ENCODE peak calls at places on chromosomes 6 and 20, in seven cellular contexts. F is HL-60, H is uterus, M is brain microvascular endothelial cell, L is heart left ventricle, U is aorta, V is ascending aorta. A is an unnamed sample.

GRCh38 chr6:15547379-15547778 is 115.4 kb downstream of the DTNBP1 start:
- DNase-seq in U (no peak), L (no peak), H (no peak), V (no peak), M (no peak), F (no peak), A (no peak)

GRCh38 chr6:28544211-28544610 is 18.5 kb downstream of the GPX5 start:
- DNase-seq in M (no peak), U (no peak), H (no peak), V (no peak), F (no peak), L (no peak), A (no peak)

GRCh38 chr6:138503881-138504680 is 4.8 kb upstream of the NHSL1 start:
- DNase-seq in U (no peak), V (no peak), M (no peak), L (no peak), F (peak), H (no peak), A (no peak)

GRCh38 chr6:77463308-77463880 is at the start of gene HTR1B:
- DNase-seq in L (no peak), U (peak), M (no peak), V (no peak), F (peak), H (no peak), A (no peak)

GRCh38 chr6:41548098-41548840 is 2.1 kb downstream of the FOXP4 start:
- DNase-seq in F (peak), U (no peak), V (no peak), L (no peak), H (no peak), M (no peak), A (no peak)

GRCh38 chr6:104305206-104305605 is 554.5 kb downstream of the HACE1 start:
- DNase-seq in V (no peak), F (no peak), M (no peak), L (no peak), U (no peak), H (no peak), A (no peak)

GRCh38 chr20:51797357-51798025 is 4.8 kb downstream of the SALL4 start:
- DNase-seq in U (no peak), F (no peak), M (peak), H (no peak), V (no peak), L (no peak), A (no peak)

GRCh38 chr6:134331255-134331654 is 13.3 kb upstream of the SGK1 start:
- DNase-seq in F (no peak), L (no peak), M (no peak), H (no peak), V (no peak), U (no peak), A (no peak)

GRCh38 chr6:128139519-128139918 is 238.7 kb upstream of the THEMIS start:
- DNase-seq in U (no peak), V (no peak), M (peak), H (no peak), F (no peak), L (no peak), A (no peak)

GRCh38 chr20:6142348-6142993 is 19.6 kb upstream of the FERMT1 start:
- DNase-seq in H (peak), F (peak), V (no peak), U (no peak), L (no peak), M (peak), A (no peak)

GRCh38 chr20:57652865-57653545 is 32.8 kb upstream of the ZBP1 start:
- DNase-seq in V (no peak), U (no peak), H (peak), L (peak), F (no peak), M (no peak), A (no peak)

GRCh38 chr6:137106183-137106582 is 61.4 kb upstream of the IL20RA start:
- DNase-seq in U (no peak), M (no peak), F (no peak), V (no peak), L (no peak), H (no peak), A (no peak)

GRCh38 chr20:64035933-64036345 is at the start of gene C20orf204:
- DNase-seq in L (no peak), F (no peak), H (no peak), U (no peak), M (no peak), V (no peak), A (no peak)

GRCh38 chr6:148700713-148701392 is 46.0 kb upstream of the UST start:
- DNase-seq in U (no peak), M (peak), L (no peak), H (no peak), F (no peak), V (no peak), A (no peak)

GRCh38 chr6:29602564-29603361 is 17.8 kb downstream of the OR2H2 start:
- DNase-seq in L (no peak), F (no peak), H (no peak), U (no peak), V (no peak), M (peak), A (no peak)

GRCh38 chr20:56848561-56848960 is 219.5 kb downstream of the TFAP2C start:
- DNase-seq in M (no peak), L (no peak), V (no peak), H (no peak), U (no peak), F (no peak), A (no peak)

GRCh38 chr20:48618631-48619030 is 209.2 kb downstream of the PREX1 start:
- DNase-seq in H (no peak), V (no peak), M (no peak), L (no peak), U (no peak), F (no peak), A (no peak)

GRCh38 chr6:111618407-111618806 is 12.7 kb upstream of the TRAF3IP2 start:
- DNase-seq in V (no peak), U (no peak), H (no peak), M (no peak), F (no peak), L (no peak), A (no peak)

GRCh38 chr20:3192226-3193015 is 12.1 kb downstream of the DDRGK1 start:
- DNase-seq in M (no peak), V (no peak), F (no peak), U (no peak), H (no peak), L (no peak), A (no peak)

GRCh38 chr6:133380723-133381122 is 139.6 kb downstream of the EYA4 start:
- DNase-seq in H (no peak), F (no peak), V (no peak), L (no peak), M (no peak), U (no peak), A (no peak)

GRCh38 chr6:35471836-35472345 is 3.7 kb downstream of the RPL10A start:
- DNase-seq in M (no peak), V (no peak), L (no peak), F (no peak), U (no peak), H (no peak), A (no peak)

GRCh38 chr6:159577564-159577963 is 115.5 kb downstream of the SOD2 start:
- DNase-seq in U (no peak), V (no peak), L (no peak), F (no peak), M (no peak), H (no peak), A (peak)

GRCh38 chr6:156840136-156840535 is 63.0 kb downstream of the ARID1B start:
- DNase-seq in H (no peak), M (no peak), U (no peak), F (no peak), L (no peak), V (no peak), A (no peak)

GRCh38 chr6:17385660-17386059 is 7.7 kb upstream of the CAP2 start:
- DNase-seq in M (peak), H (no peak), V (no peak), L (no peak), F (no peak), U (no peak), A (no peak)

GRCh38 chr6:33683051-33683571 is 28.4 kb downstream of the UQCC2 start:
- DNase-seq in L (no peak), F (no peak), M (no peak), V (no peak), U (no peak), H (no peak), A (no peak)

GRCh38 chr20:38723069-38723981 is 961 bp upstream of the SLC32A1 start:
- DNase-seq in L (no peak), F (peak), V (no peak), U (no peak), H (no peak), M (no peak), A (no peak)

GRCh38 chr6:161154796-161155335 is 119.0 kb downstream of the AGPAT4 start:
- DNase-seq in F (no peak), M (no peak), L (no peak), H (no peak), U (no peak), V (no peak), A (no peak)

GRCh38 chr20:8082025-8082424 is 50.0 kb upstream of the PLCB1 start:
- DNase-seq in V (no peak), H (no peak), U (no peak), L (no peak), F (no peak), M (peak), A (no peak)

GRCh38 chr20:57400821-57401564 is 9.8 kb downstream of the RBM38 start:
- DNase-seq in L (no peak), M (no peak), U (no peak), H (no peak), F (no peak), V (no peak), A (no peak)

GRCh38 chr20:10560681-10561080 is 113.1 kb downstream of the JAG1 start:
- DNase-seq in U (no peak), V (no peak), F (no peak), L (no peak), M (no peak), H (no peak), A (no peak)

GRCh38 chr20:63047267-63047666 is 40.5 kb upstream of the BHLHE23 start:
- DNase-seq in M (no peak), L (no peak), F (no peak), U (peak), V (no peak), H (no peak), A (no peak)

GRCh38 chr20:31859998-31860380 is 10.3 kb downstream of the DUSP15 start:
- DNase-seq in M (no peak), U (no peak), H (no peak), F (no peak), V (no peak), L (no peak), A (no peak)

GRCh38 chr6:37516076-37516919 is 16.6 kb upstream of the CCDC167 start:
- DNase-seq in H (no peak), M (no peak), L (peak), V (no peak), U (peak), F (no peak), A (peak)

DNA sequence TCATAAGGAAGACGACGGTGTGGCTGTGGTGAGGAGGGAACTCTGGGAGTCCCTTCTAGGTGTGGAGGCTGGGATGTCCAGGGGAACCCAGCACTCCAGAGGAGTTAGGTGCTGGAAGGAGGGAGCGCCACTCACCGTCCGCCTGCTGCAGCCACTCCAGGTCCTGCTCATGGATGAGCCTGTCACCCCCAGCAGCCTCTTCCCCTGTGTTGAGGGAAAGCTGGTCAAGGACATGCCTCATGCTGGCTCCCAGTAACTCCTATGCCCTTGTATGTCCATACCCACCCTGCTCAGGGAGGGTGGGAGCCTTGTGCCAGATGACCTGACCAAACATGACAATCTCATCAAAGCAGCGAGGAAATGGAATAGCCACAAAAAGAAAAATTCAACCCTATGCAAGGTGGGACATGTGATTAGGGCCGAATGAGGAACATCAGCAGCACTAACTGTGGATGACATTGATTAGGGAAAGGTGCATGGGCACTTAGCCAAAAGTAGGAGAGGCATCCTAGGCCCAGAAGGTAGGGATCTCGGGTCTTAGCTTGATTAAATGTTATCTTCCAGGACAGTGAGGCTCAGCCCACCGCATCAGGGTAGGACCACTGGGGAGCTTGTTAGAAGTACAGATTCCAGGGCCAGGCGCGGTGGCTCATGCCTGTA is 3.0 kb downstream of the DNPH1 start:
- DNase-seq in F (no peak), V (no peak), H (no peak), M (no peak), L (no peak), U (no peak), A (no peak)
- H3K4me3 ChIP-seq in F (no peak), V (no peak), H (no peak), M (no peak), L (no peak), U (no peak), A (no peak)

GRCh38 chr6:25016311-25016710 is 80.6 kb upstream of the RIPOR2 start:
- DNase-seq in M (no peak), U (no peak), L (no peak), H (no peak), V (no peak), F (no peak), A (no peak)

GRCh38 chr6:25013249-25013648 is 77.5 kb upstream of the RIPOR2 start:
- DNase-seq in U (no peak), V (no peak), M (no peak), H (no peak), L (no peak), F (no peak), A (no peak)

GRCh38 chr6:25014375-25014774 is 78.6 kb upstream of the RIPOR2 start:
- DNase-seq in M (no peak), V (no peak), U (no peak), H (no peak), F (no peak), L (no peak), A (no peak)

GRCh38 chr6:25012657-25013056 is 76.9 kb upstream of the RIPOR2 start:
- DNase-seq in H (no peak), V (no peak), M (peak), F (no peak), U (no peak), L (no peak), A (no peak)

GRCh38 chr6:25014806-25015560 is 79.2 kb upstream of the RIPOR2 start:
- DNase-seq in H (peak), L (no peak), U (no peak), M (peak), F (no peak), V (no peak), A (no peak)
- H3K27ac ChIP-seq in H (peak), L (peak), U (no peak), M (no peak), F (no peak), V (no peak), A (peak)

GRCh38 chr6:8315154-8315553 is 120.2 kb downstream of the SLC35B3 start:
- DNase-seq in V (no peak), H (no peak), M (no peak), U (no peak), L (no peak), F (no peak), A (no peak)
- H3K4me3 ChIP-seq in V (no peak), H (no peak), M (no peak), U (no peak), L (no peak), F (no peak), A (no peak)

DNA sequence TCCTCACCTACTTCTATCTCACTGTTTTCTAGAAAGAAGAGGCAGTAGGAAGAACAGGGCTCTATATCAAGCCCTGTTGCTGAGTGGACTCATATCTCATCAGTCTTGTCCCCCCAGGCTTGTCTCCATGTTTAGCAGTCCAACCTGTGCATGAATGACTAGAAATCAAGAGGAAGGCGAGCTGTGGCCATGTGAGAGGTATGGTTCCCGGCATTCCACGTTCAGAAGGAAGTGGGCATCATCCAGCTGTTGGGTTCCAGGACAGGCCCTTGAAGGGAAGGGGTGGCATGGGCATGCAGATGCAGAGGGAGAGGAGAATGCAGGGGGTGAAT is 176.6 kb downstream of the MRPL14 start:
- DNase-seq in F (no peak), H (no peak), U (no peak), L (no peak), V (no peak), M (no peak), A (no peak)
- H3K27ac ChIP-seq in F (no peak), H (no peak), U (no peak), L (no peak), V (no peak), M (no peak), A (no peak)

DNA sequence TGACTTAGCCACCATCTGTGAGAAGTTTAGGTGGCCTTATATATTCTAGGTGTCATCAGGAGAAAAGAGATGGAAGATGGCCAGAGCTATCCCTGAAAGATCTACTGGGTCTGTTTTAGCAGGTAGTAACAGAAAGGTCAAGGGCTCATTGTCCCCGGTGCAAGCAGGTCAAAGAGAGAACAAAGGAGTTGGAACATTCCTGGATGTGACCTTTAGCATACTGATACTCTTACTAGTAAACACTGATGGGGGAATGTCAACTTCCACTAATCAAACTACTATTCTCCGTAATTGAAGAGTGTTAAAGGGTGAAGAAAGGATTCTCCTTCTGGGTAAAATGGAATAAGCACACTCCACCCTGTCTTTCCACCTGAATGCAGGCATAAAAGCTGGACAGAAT is 4.0 kb upstream of the MCUR1 start:
- DNase-seq in L (no peak), M (no peak), F (no peak), H (no peak), U (no peak), V (no peak), A (no peak)
- H3K4me3 ChIP-seq in L (no peak), M (no peak), F (no peak), H (no peak), U (no peak), V (no peak), A (no peak)

DNA sequence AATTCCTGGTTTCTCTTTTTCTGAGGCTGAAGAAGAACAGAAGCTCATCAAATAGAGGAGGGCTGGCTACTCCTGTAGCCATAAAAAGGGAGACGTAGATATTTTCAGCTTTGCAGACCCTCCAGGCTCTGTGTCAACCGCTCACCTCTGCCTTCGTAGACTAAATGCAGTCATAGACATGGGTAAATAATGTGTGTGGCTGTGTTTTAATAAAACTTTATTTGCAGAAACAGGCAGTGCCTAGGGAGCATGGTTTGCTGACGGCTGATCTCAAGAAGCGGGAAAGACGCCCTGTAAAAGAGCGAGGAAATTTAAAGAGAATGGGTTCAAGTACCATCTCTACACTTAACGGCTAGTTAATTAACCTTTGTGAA is 171.8 kb downstream of the BCAS1 start:
- DNase-seq in U (no peak), F (no peak), H (no peak), M (no peak), L (no peak), V (no peak), A (no peak)
- H3K27ac ChIP-seq in U (no peak), F (no peak), H (peak), M (no peak), L (no peak), V (no peak), A (no peak)

DNA sequence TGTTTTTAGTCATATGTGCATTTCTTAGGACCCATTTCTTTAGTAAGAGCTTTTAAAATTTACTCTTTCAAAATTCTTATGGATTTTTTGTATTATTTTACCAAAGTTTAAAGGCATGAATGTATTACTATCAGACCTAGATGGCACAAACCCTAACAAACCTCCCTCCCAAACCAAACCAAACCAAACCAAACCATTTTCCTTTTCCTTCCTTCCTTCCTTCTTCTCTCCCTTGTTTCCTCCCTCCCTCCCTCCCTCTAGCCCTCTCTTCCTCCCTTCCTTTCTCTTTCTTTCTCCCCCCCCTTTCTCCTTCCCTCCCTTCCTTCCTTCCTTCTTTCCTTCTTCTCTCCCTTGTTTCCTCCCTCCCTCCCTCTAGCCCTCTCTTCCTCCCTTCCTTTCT is 1001.8 kb upstream of the CITED2 start:
- DNase-seq in U (no peak), V (no peak), F (no peak), M (no peak), H (no peak), L (no peak), A (no peak)
- H3K4me3 ChIP-seq in U (no peak), V (no peak), F (no peak), M (no peak), H (no peak), L (no peak), A (no peak)

A was measured in lung.